ENCODE peak calls at places on chromosomes 16 and 17, in five cellular contexts. N is Caki2; X is brain microvascular endothelial cell; Y is MCF 10A; T is stimulated activated CD4-positive, alpha-beta T cell treated with anti-CD3 and anti-CD28 coated beads, TNF-alpha, amount 100 ng/mL, for 24 hours. K is an unnamed sample.

GRCh38 chr16:4376126-4376819 is 4.6 kb downstream of the VASN start:
- DNase-seq in N (no peak), X (peak), Y (peak), T (no peak), K (peak)

GRCh38 chr16:2897110-2897509 is 14.1 kb downstream of the FLYWCH2 start:
- DNase-seq in N (no peak), X (peak), Y (no peak), T (no peak), K (no peak)

GRCh38 chr16:21645261-21645721 is 7.1 kb downstream of the IGSF6 start:
- DNase-seq in N (no peak), X (no peak), Y (no peak), T (no peak), K (no peak)

GRCh38 chr17:69240201-69240600 is 11.6 kb upstream of the ABCA10 start:
- DNase-seq in N (no peak), X (no peak), Y (no peak), T (no peak), K (no peak)

GRCh38 chr17:58527306-58527705 is 12.9 kb upstream of the MTMR4 start:
- DNase-seq in N (no peak), X (no peak), Y (no peak), T (no peak), K (no peak)

GRCh38 chr17:21033350-21033749 is 9.5 kb downstream of the USP22 start:
- DNase-seq in N (no peak), X (no peak), Y (no peak), T (no peak), K (peak)

GRCh38 chr16:1158456-1159324 is 5.8 kb downstream of the CACNA1H start:
- DNase-seq in N (no peak), X (no peak), Y (no peak), T (no peak), K (no peak)

GRCh38 chr17:56635640-56636039 is 42.1 kb downstream of the NOG start:
- DNase-seq in N (no peak), X (no peak), Y (no peak), T (no peak), K (no peak)

GRCh38 chr17:79340286-79340685 is 265.7 kb downstream of the ENGASE start:
- DNase-seq in N (no peak), X (no peak), Y (no peak), T (no peak), K (no peak)

GRCh38 chr16:55444754-55445485 is 34.1 kb upstream of the MMP2 start:
- DNase-seq in N (no peak), X (no peak), Y (no peak), T (no peak), K (no peak)

GRCh38 chr17:57553991-57554825 is 190.9 kb downstream of the CCDC182 start:
- DNase-seq in N (no peak), X (no peak), Y (no peak), T (no peak), K (peak)

GRCh38 chr17:80724723-80725388 is 180.2 kb downstream of the RPTOR start:
- DNase-seq in N (peak), X (peak), Y (peak), T (no peak), K (peak)

K was measured in NCI-H226.